ENCODE peak calls at places on chromosomes 12 and 14, in six cellular contexts. Z is CD8-positive, alpha-beta T cell; F is pancreas; O is AG10803; K is GM12865; B is heart right ventricle. N is an unnamed sample.

GRCh38 chr14:52825085-52825484 is 33.7 kb upstream of the GNPNAT1 start:
- DNase-seq in B (no peak), Z (no peak), O (no peak), F (no peak), K (peak; percentile 63), N (no peak)

GRCh38 chr14:35747379-35747778 is 61.7 kb downstream of the RALGAPA1 start:
- DNase-seq in O (peak; percentile 2), F (no peak), Z (no peak), B (no peak), K (no peak), N (no peak)

GRCh38 chr14:95452176-95452889 is 64.1 kb downstream of the SYNE3 start:
- DNase-seq in F (no peak), B (no peak), Z (no peak), O (no peak), K (peak; percentile 33), N (no peak)

GRCh38 chr12:123118397-123118945 is 32.4 kb downstream of the PITPNM2 start:
- DNase-seq in Z (no peak), B (no peak), K (no peak), O (peak; percentile 65), F (no peak), N (no peak)

GRCh38 chr12:76101739-76102385 is 17.4 kb upstream of the NAP1L1 start:
- DNase-seq in B (no peak), K (no peak), F (no peak), O (no peak), Z (no peak), N (no peak)

GRCh38 chr12:96198970-96199369 is 4.8 kb downstream of the ELK3 start:
- DNase-seq in B (no peak), O (peak; percentile 94), K (peak; percentile 40), Z (no peak), F (no peak), N (no peak)

GRCh38 chr14:38065101-38065762 is 142.5 kb upstream of the SSTR1 start:
- DNase-seq in Z (peak; percentile 58), O (no peak), F (no peak), K (peak; percentile 0), B (no peak), N (no peak)

GRCh38 chr12:46744256-46744655 is 81.5 kb downstream of the SLC38A4 start:
- DNase-seq in O (peak; percentile 86), B (no peak), Z (no peak), K (no peak), F (no peak), N (no peak)

GRCh38 chr12:29463198-29463597 is 34.3 kb downstream of the OVCH1 start:
- DNase-seq in Z (no peak), B (no peak), K (no peak), F (no peak), O (no peak), N (no peak)

GRCh38 chr14:82855912-82856381 is 1322.3 kb upstream of the SEL1L start:
- DNase-seq in K (peak; percentile 1), O (peak; percentile 6), Z (no peak), F (no peak), B (no peak), N (no peak)

GRCh38 chr12:70002912-70003255 is 177.9 kb downstream of the MYRFL start:
- DNase-seq in B (no peak), F (no peak), Z (no peak), O (no peak), K (no peak), N (no peak)

GRCh38 chr14:55518391-55518790 is 61.6 kb upstream of the KTN1 start:
- DNase-seq in Z (no peak), O (no peak), K (no peak), B (no peak), F (no peak), N (no peak)

GRCh38 chr14:55519473-55520080 is 60.4 kb upstream of the KTN1 start:
- DNase-seq in F (no peak), O (no peak), B (no peak), Z (no peak), K (no peak), N (no peak)

GRCh38 chr14:55523321-55523720 is 56.7 kb upstream of the KTN1 start:
- DNase-seq in K (no peak), O (no peak), F (no peak), Z (no peak), B (no peak), N (no peak)
- TF ChIP-seq CTCF in K (no peak), O (no peak), F (no peak), Z (no peak), B (no peak), N (no peak)

DNA sequence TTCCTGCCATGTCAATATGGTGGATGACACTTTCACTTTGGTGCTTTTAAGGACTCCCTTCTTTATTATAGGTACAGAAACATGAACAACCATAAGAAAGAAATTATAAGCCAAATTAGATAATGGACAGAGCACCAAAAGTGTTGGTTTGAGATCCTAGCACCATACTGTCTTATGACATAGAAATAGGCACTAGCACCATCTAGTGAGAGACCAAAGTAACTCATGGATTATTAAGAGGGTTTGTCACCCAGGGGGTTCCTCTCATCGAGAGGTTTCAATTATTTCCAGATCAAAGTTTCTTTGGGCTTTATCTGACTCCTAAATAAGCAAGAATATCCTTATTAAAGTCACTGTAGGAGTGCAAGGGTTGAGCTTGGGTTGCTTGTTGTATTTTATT is 153.0 kb upstream of the DIO2 start:
- DNase-seq in B (no peak), K (peak; percentile 4), F (no peak), Z (no peak), O (peak; percentile 6), N (no peak)
- TF ChIP-seq CTCF in B (no peak), K (no peak), F (no peak), Z (no peak), O (peak; percentile 34), N (peak; percentile 19)

GRCh38 chr14:73462078-73462715 is 3.9 kb upstream of the NUMB start:
- DNase-seq in Z (no peak), B (peak; percentile 39), O (peak; percentile 63), F (peak; percentile 70), K (no peak), N (no peak)
- TF ChIP-seq CTCF in Z (no peak), B (no peak), O (no peak), F (no peak), K (no peak), N (no peak)

GRCh38 chr12:109477185-109477962 is at the start of the genes KCTD10 and UBE3B:
- DNase-seq in K (peak; percentile 93), O (peak; percentile 92), B (peak; percentile 89), Z (peak; percentile 87), F (peak; percentile 90), N (peak; percentile 90)
- TF ChIP-seq CTCF in K (no peak), O (no peak), B (no peak), Z (no peak), F (no peak), N (no peak)

GRCh38 chr12:6620137-6620884 is 13.1 kb upstream of the CHD4 start:
- DNase-seq in K (no peak), O (peak; percentile 44), Z (peak; percentile 59), B (peak; percentile 72), F (peak; percentile 77), N (no peak)
- TF ChIP-seq CTCF in K (no peak), O (peak; percentile 54), Z (peak; percentile 69), B (peak; percentile 55), F (peak; percentile 29), N (no peak)

GRCh38 chr12:100877776-100878175 is 83.2 kb downstream of the ANO4 start:
- DNase-seq in K (no peak), O (no peak), Z (no peak), B (no peak), F (no peak), N (no peak)
- TF ChIP-seq CTCF in K (peak; percentile 24), O (peak; percentile 28), Z (no peak), B (no peak), F (peak; percentile 9), N (no peak)